ENCODE peak calls at places on chromosomes 3 and 15, in four cellular contexts. T, Q, P and O are unnamed samples.

GRCh38 chr3:51819709-51820406 is 40.8 kb upstream of the IQCF6 start:
- DNase-seq in T (no peak), Q (no peak), P (no peak), O (no peak)

GRCh38 chr15:52124270-52124878 is 11.8 kb upstream of the BCL2L10 start:
- DNase-seq in T (peak; percentile 48), Q (peak; percentile 55), P (no peak), O (no peak)

GRCh38 chr3:144018776-144019175 is 47.2 kb downstream of the DIPK2A start:
- DNase-seq in T (peak; percentile 65), Q (peak; percentile 97), P (peak; percentile 75), O (peak; percentile 57)

GRCh38 chr3:166243511-166243910 is 406.3 kb upstream of the BCHE start:
- DNase-seq in T (no peak), Q (no peak), P (no peak), O (no peak)

GRCh38 chr15:60616147-60616546 is 137.2 kb upstream of the ICE2 start:
- DNase-seq in T (no peak), Q (no peak), P (no peak), O (no peak)

GRCh38 chr3:58521002-58521670 is 15.9 kb downstream of the ACOX2 start:
- DNase-seq in T (no peak), Q (no peak), P (no peak), O (no peak)

GRCh38 chr3:41362638-41363559 is 163.6 kb downstream of the CTNNB1 start:
- DNase-seq in T (no peak), Q (peak; percentile 13), P (no peak), O (no peak)

GRCh38 chr15:64224508-64224907 is 61.7 kb upstream of the PPIB start:
- DNase-seq in T (peak; percentile 63), Q (peak; percentile 18), P (peak; percentile 56), O (no peak)

GRCh38 chr3:17850448-17850847 is 108.0 kb upstream of the TBC1D5 start:
- DNase-seq in T (peak; percentile 90), Q (no peak), P (peak; percentile 68), O (no peak)

GRCh38 chr3:138799822-138800221 is 34.9 kb downstream of the PIK3CB start:
- DNase-seq in T (no peak), Q (no peak), P (no peak), O (no peak)

GRCh38 chr3:185172086-185173049 is 19.5 kb upstream of the C3orf70 start:
- DNase-seq in T (no peak), Q (no peak), P (no peak), O (no peak)

GRCh38 chr15:66617137-66618090 is 51.6 kb upstream of the LCTL start:
- DNase-seq in T (peak; percentile 50), Q (peak; percentile 65), P (peak; percentile 27), O (peak; percentile 19)

GRCh38 chr3:10926831-10927521 is 65.6 kb upstream of the SLC6A1 start:
- DNase-seq in T (no peak), Q (no peak), P (no peak), O (no peak)

GRCh38 chr15:98649621-98649995 is 1.3 kb downstream of the IGF1R start:
- DNase-seq in T (peak; percentile 21), Q (no peak), P (no peak), O (no peak)

GRCh38 chr3:141331370-141332318 is 36.7 kb upstream of the ZBTB38 start:
- DNase-seq in T (peak; percentile 91), Q (peak; percentile 100), P (peak; percentile 83), O (peak; percentile 99)

GRCh38 chr3:104521606-104522336 is 844.9 kb upstream of the ALCAM start:
- DNase-seq in T (no peak), Q (no peak), P (no peak), O (no peak)

GRCh38 chr3:54681706-54682105 is 246.2 kb downstream of the LRTM1 start:
- DNase-seq in T (no peak), Q (no peak), P (no peak), O (no peak)

GRCh38 chr3:125052671-125053303 is 3.0 kb downstream of the HEG1 start:
- DNase-seq in T (peak; percentile 98), Q (peak; percentile 90), P (peak; percentile 73), O (no peak)

GRCh38 chr15:73317651-73318462 is 50.9 kb downstream of the HCN4 start:
- DNase-seq in T (no peak), Q (no peak), P (no peak), O (no peak)

GRCh38 chr3:16112910-16113504 is 61.5 kb upstream of the GALNT15 start:
- DNase-seq in T (peak; percentile 81), Q (peak; percentile 89), P (no peak), O (no peak)

GRCh38 chr3:10912784-10913183 is 79.8 kb upstream of the SLC6A1 start:
- DNase-seq in T (no peak), Q (no peak), P (no peak), O (no peak)

GRCh38 chr3:27357665-27358258 is 11.4 kb downstream of the NEK10 start:
- DNase-seq in T (peak; percentile 29), Q (peak; percentile 43), P (no peak), O (no peak)

GRCh38 chr3:126995926-126996512 is 13.1 kb downstream of the PLXNA1 start:
- DNase-seq in T (no peak), Q (no peak), P (no peak), O (no peak)
- TF ChIP-seq CTCF in T (no peak), Q (peak; percentile 40), P (no peak), O (peak; percentile 20)

GRCh38 chr3:149547954-149548728 is 73.6 kb downstream of the TM4SF4 start:
- DNase-seq in T (peak; percentile 90), Q (peak; percentile 72), P (no peak), O (no peak)
- H3K4me3 ChIP-seq in T (peak overlapping the region; percentile 17), Q (no peak overlapping the region), P (no peak overlapping the region), O (no peak overlapping the region)

DNA sequence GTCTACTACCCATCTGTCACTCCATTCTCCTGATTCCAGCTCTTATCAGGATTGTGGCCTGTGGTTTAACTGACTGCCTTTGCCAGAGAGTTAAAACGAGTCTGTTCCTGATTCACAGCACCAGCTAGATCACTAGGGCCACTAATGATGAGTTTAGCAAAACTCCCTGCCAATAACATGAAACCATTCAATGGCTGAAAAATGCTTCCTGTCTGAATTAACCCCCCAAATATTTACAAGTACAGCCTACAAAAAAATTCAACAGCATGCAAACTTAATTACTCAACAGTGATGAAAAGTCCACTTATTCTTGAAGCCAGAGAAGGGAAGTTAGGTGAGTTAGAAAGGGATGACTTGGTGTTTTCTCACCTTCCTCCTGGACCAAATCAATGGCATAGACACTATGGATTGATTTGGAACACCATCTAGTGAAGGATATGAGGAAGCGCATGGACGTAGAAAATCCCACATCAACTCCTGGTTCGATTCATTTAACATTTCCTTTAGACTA is 141.4 kb downstream of the TGFBR2 start:
- DNase-seq in T (peak; percentile 56), Q (peak; percentile 80), P (peak; percentile 28), O (peak; percentile 9)
- TF ChIP-seq CTCF in T (peak; percentile 61), Q (peak; percentile 69), P (peak; percentile 45), O (peak; percentile 62)

GRCh38 chr3:97830627-97831026 is 8.8 kb downstream of the CRYBG3 start:
- DNase-seq in T (no peak), Q (no peak), P (no peak), O (no peak)
- H3K4me3 ChIP-seq in T (no peak overlapping the region), Q (no peak overlapping the region), P (no peak overlapping the region), O (no peak overlapping the region)

DNA sequence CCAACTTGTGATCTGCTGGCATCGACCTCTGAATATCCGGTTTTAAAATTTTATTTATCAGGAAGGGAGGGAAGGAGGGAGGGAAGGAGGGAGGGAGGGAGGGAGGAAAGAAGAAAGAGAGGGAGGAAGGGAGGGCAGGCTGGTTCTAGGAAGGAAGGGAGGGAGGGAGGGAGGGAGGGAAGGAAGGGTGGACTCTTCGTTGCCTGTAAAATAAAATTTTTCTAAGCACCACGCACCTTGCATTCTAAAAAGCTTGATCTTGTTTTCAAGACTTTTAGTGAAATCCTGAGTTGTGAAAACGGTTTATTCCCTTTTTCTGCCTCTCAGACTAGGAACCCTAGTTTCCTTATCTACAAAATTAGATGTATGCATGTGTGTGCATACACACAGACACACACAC is 101.7 kb upstream of the RAP2B start:
- DNase-seq in T (no peak), Q (no peak), P (no peak), O (no peak)
- TF ChIP-seq CTCF in T (no peak), Q (no peak), P (no peak), O (no peak)

DNA sequence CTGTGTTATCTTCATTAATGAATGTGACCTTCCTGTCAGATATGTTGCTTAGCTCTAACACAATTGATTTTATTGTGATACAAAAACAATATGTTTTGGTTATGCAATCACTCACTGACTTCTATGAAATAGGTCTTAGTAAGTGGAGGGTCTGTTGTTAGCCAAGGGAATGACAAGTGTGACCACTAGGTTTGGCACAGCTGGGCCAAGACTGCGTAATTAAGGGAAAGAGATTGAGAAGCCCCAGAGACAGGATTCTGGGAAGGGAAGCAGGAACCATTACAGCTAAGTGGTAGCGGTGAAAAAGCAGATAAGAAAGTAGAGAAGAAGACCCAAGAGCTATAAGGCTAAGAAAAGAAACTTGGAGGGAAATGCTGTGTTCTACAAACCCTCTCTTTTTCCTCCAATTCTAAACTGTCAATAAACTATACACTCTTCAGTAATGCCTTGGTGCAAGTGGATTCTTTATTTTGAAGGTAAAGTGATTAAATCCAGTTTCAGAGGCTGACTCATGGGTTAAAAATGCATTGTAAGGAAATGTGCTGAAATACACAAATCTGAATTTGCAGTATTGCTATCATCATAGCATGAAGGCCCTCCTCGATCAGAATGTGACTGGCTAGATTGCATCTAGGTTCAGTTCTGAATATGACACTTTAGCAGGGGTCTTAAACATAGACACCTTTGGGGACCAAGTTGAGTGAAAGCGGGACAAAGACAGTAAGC is 26.1 kb downstream of the KCNMB2 start:
- DNase-seq in T (peak; percentile 13), Q (peak; percentile 8), P (no peak), O (no peak)
- H3K4me3 ChIP-seq in T (no peak overlapping the region), Q (no peak overlapping the region), P (no peak overlapping the region), O (no peak overlapping the region)